ENCODE peak calls at places on chromosomes 7 and 10, in eight cellular contexts. One of them, this sample, is unnamed.

GRCh38 chr7:117937726-117938483 is 64.7 kb upstream of the CTTNBP2 start:
- DNase-seq in pons: no peak
- DNase-seq in C1 segment of cervical spinal cord: no peak
- DNase-seq in mucosa of gallbladder: no peak
- DNase-seq in LHCN-M2: no peak
- DNase-seq in fibroblast of the conjunctiva: no peak
- DNase-seq in stimulated activated CD4-positive, alpha-beta T cell treated with anti-CD3 and anti-CD28 coated beads, Interleukin-15, amount 100 ng/mL, for 1 hour: no peak
- DNase-seq in ovary: no peak
- DNase-seq in this sample: no peak

GRCh38 chr10:7861509-7862120 is 43.3 kb downstream of the TAF3 start:
- DNase-seq in C1 segment of cervical spinal cord: no peak
- DNase-seq in mucosa of gallbladder: no peak
- DNase-seq in fibroblast of the conjunctiva: no peak
- DNase-seq in ovary: no peak
- DNase-seq in pons: no peak
- DNase-seq in stimulated activated CD4-positive, alpha-beta T cell treated with anti-CD3 and anti-CD28 coated beads, Interleukin-15, amount 100 ng/mL, for 1 hour: no peak
- DNase-seq in LHCN-M2: no peak
- DNase-seq in this sample: no peak

GRCh38 chr7:133941496-133941895 is 185.6 kb upstream of the LRGUK start:
- DNase-seq in mucosa of gallbladder: no peak
- DNase-seq in ovary: no peak
- DNase-seq in fibroblast of the conjunctiva: no peak
- DNase-seq in LHCN-M2: no peak
- DNase-seq in stimulated activated CD4-positive, alpha-beta T cell treated with anti-CD3 and anti-CD28 coated beads, Interleukin-15, amount 100 ng/mL, for 1 hour: no peak
- DNase-seq in C1 segment of cervical spinal cord: no peak
- DNase-seq in pons: no peak
- DNase-seq in this sample: peak; percentile 17

GRCh38 chr10:120854388-120854787 is 3.2 kb downstream of the WDR11 start:
- DNase-seq in stimulated activated CD4-positive, alpha-beta T cell treated with anti-CD3 and anti-CD28 coated beads, Interleukin-15, amount 100 ng/mL, for 1 hour: no peak
- DNase-seq in mucosa of gallbladder: no peak
- DNase-seq in C1 segment of cervical spinal cord: no peak
- DNase-seq in ovary: no peak
- DNase-seq in fibroblast of the conjunctiva: no peak
- DNase-seq in pons: no peak
- DNase-seq in LHCN-M2: no peak
- DNase-seq in this sample: no peak

GRCh38 chr7:105673367-105674188 is 92.3 kb upstream of the EFCAB10 start:
- DNase-seq in pons: no peak
- DNase-seq in ovary: no peak
- DNase-seq in mucosa of gallbladder: peak; percentile 35
- DNase-seq in stimulated activated CD4-positive, alpha-beta T cell treated with anti-CD3 and anti-CD28 coated beads, Interleukin-15, amount 100 ng/mL, for 1 hour: no peak
- DNase-seq in C1 segment of cervical spinal cord: no peak
- DNase-seq in fibroblast of the conjunctiva: no peak
- DNase-seq in LHCN-M2: no peak
- DNase-seq in this sample: no peak

GRCh38 chr7:36448781-36449379 is 59.2 kb downstream of the ANLN start:
- DNase-seq in pons: no peak
- DNase-seq in LHCN-M2: peak; percentile 67
- DNase-seq in C1 segment of cervical spinal cord: no peak
- DNase-seq in ovary: no peak
- DNase-seq in stimulated activated CD4-positive, alpha-beta T cell treated with anti-CD3 and anti-CD28 coated beads, Interleukin-15, amount 100 ng/mL, for 1 hour: no peak
- DNase-seq in fibroblast of the conjunctiva: no peak
- DNase-seq in mucosa of gallbladder: no peak
- DNase-seq in this sample: peak; percentile 27

GRCh38 chr10:97320480-97321031 is 1.5 kb downstream of the FRAT1 start:
- DNase-seq in fibroblast of the conjunctiva: no peak
- DNase-seq in ovary: peak; percentile 36
- DNase-seq in pons: no peak
- DNase-seq in LHCN-M2: no peak
- DNase-seq in C1 segment of cervical spinal cord: no peak
- DNase-seq in stimulated activated CD4-positive, alpha-beta T cell treated with anti-CD3 and anti-CD28 coated beads, Interleukin-15, amount 100 ng/mL, for 1 hour: no peak
- DNase-seq in mucosa of gallbladder: no peak
- DNase-seq in this sample: no peak

GRCh38 chr7:71633571-71634008 is 501.6 kb downstream of the GALNT17 start:
- DNase-seq in pons: peak; percentile 36
- DNase-seq in mucosa of gallbladder: no peak
- DNase-seq in C1 segment of cervical spinal cord: no peak
- DNase-seq in ovary: no peak
- DNase-seq in stimulated activated CD4-positive, alpha-beta T cell treated with anti-CD3 and anti-CD28 coated beads, Interleukin-15, amount 100 ng/mL, for 1 hour: no peak
- DNase-seq in fibroblast of the conjunctiva: peak; percentile 92
- DNase-seq in LHCN-M2: peak; percentile 100
- DNase-seq in this sample: peak; percentile 75

GRCh38 chr10:23065549-23065948 is 29.8 kb upstream of the MSRB2 start:
- DNase-seq in pons: peak; percentile 95
- DNase-seq in fibroblast of the conjunctiva: peak; percentile 38
- DNase-seq in ovary: peak; percentile 48
- DNase-seq in mucosa of gallbladder: peak; percentile 88
- DNase-seq in stimulated activated CD4-positive, alpha-beta T cell treated with anti-CD3 and anti-CD28 coated beads, Interleukin-15, amount 100 ng/mL, for 1 hour: no peak
- DNase-seq in C1 segment of cervical spinal cord: peak; percentile 60
- DNase-seq in LHCN-M2: peak; percentile 26
- DNase-seq in this sample: peak; percentile 83

GRCh38 chr7:2821161-2821841 is 22.8 kb downstream of the GNA12 start:
- DNase-seq in pons: no peak
- DNase-seq in C1 segment of cervical spinal cord: no peak
- DNase-seq in fibroblast of the conjunctiva: no peak
- DNase-seq in LHCN-M2: peak; percentile 84
- DNase-seq in stimulated activated CD4-positive, alpha-beta T cell treated with anti-CD3 and anti-CD28 coated beads, Interleukin-15, amount 100 ng/mL, for 1 hour: no peak
- DNase-seq in mucosa of gallbladder: no peak
- DNase-seq in ovary: peak; percentile 20
- DNase-seq in this sample: no peak

GRCh38 chr10:56920586-56921250 is 559.7 kb upstream of the ZWINT start:
- DNase-seq in mucosa of gallbladder: no peak
- DNase-seq in pons: no peak
- DNase-seq in ovary: no peak
- DNase-seq in fibroblast of the conjunctiva: no peak
- DNase-seq in C1 segment of cervical spinal cord: no peak
- DNase-seq in LHCN-M2: no peak
- DNase-seq in stimulated activated CD4-positive, alpha-beta T cell treated with anti-CD3 and anti-CD28 coated beads, Interleukin-15, amount 100 ng/mL, for 1 hour: no peak
- DNase-seq in this sample: no peak

GRCh38 chr10:119726291-119727261 is 726 bp downstream of the INPP5F start:
- DNase-seq in stimulated activated CD4-positive, alpha-beta T cell treated with anti-CD3 and anti-CD28 coated beads, Interleukin-15, amount 100 ng/mL, for 1 hour: no peak
- DNase-seq in LHCN-M2: no peak
- DNase-seq in pons: no peak
- DNase-seq in ovary: no peak
- DNase-seq in C1 segment of cervical spinal cord: peak; percentile 62
- DNase-seq in fibroblast of the conjunctiva: no peak
- DNase-seq in mucosa of gallbladder: no peak
- DNase-seq in this sample: no peak

GRCh38 chr10:48287417-48288391 is 13.2 kb upstream of the FRMPD2 start:
- DNase-seq in ovary: no peak
- DNase-seq in mucosa of gallbladder: peak; percentile 55
- DNase-seq in stimulated activated CD4-positive, alpha-beta T cell treated with anti-CD3 and anti-CD28 coated beads, Interleukin-15, amount 100 ng/mL, for 1 hour: no peak
- DNase-seq in C1 segment of cervical spinal cord: peak; percentile 64
- DNase-seq in pons: peak; percentile 95
- DNase-seq in fibroblast of the conjunctiva: no peak
- DNase-seq in LHCN-M2: no peak
- DNase-seq in this sample: no peak

GRCh38 chr7:138565451-138566114 is 105.5 kb downstream of the TRIM24 start:
- DNase-seq in pons: no peak
- DNase-seq in LHCN-M2: peak; percentile 38
- DNase-seq in stimulated activated CD4-positive, alpha-beta T cell treated with anti-CD3 and anti-CD28 coated beads, Interleukin-15, amount 100 ng/mL, for 1 hour: no peak
- DNase-seq in fibroblast of the conjunctiva: no peak
- DNase-seq in mucosa of gallbladder: no peak
- DNase-seq in ovary: no peak
- DNase-seq in C1 segment of cervical spinal cord: no peak
- DNase-seq in this sample: no peak

GRCh38 chr10:95485445-95485844 is 75.7 kb downstream of the SORBS1 start:
- DNase-seq in fibroblast of the conjunctiva: no peak
- DNase-seq in LHCN-M2: peak; percentile 51
- DNase-seq in C1 segment of cervical spinal cord: no peak
- DNase-seq in stimulated activated CD4-positive, alpha-beta T cell treated with anti-CD3 and anti-CD28 coated beads, Interleukin-15, amount 100 ng/mL, for 1 hour: no peak
- DNase-seq in ovary: no peak
- DNase-seq in mucosa of gallbladder: no peak
- DNase-seq in pons: no peak
- DNase-seq in this sample: no peak

This sample was measured in AG08396.